ENCODE peak calls at places on chromosomes 2 and 18, in nine cellular contexts. O is colonic mucosa, I is right cardiac atrium, F is upper lobe of right lung, V is lower lobe of right lung, S is left lung, K is pancreas, P is endodermal cell, W is Caco-2. R is an unnamed sample. For H3K4me1 and H3K27me3, the result is how much of the 10 kb centered on the place peaks cover.

GRCh38 chr18:74826560-74826959 is 228.9 kb downstream of the ZNF407 start:
- DNase-seq in I (no peak), P (no peak), S (no peak), O (no peak), W (no peak), V (no peak), K (no peak), F (no peak), R (no peak)

GRCh38 chr2:191453756-191454155 is 208.6 kb downstream of the MYO1B start:
- DNase-seq in O (no peak), W (no peak), S (no peak), K (no peak), V (no peak), P (no peak), F (no peak), I (no peak), R (no peak)

GRCh38 chr2:25286025-25286400 is 55.7 kb downstream of the DNMT3A start:
- DNase-seq in F (no peak), O (peak), V (peak), I (no peak), K (no peak), W (no peak), P (peak), S (no peak), R (no peak)

GRCh38 chr2:9574314-9574713 is 18.7 kb upstream of the ADAM17 start:
- DNase-seq in K (no peak), W (no peak), V (no peak), P (no peak), I (no peak), S (no peak), O (no peak), F (no peak), R (no peak)

GRCh38 chr2:223486741-223487140 is 115.4 kb downstream of the SCG2 start:
- DNase-seq in F (no peak), P (no peak), O (no peak), I (no peak), V (no peak), K (no peak), W (no peak), S (no peak), R (no peak)

GRCh38 chr2:67032091-67032490 is 365.0 kb upstream of the ETAA1 start:
- DNase-seq in S (no peak), I (no peak), V (no peak), K (no peak), W (no peak), F (no peak), P (no peak), O (no peak), R (no peak)

GRCh38 chr2:35454966-35455638 is 900.5 kb upstream of the CRIM1 start:
- DNase-seq in S (no peak), W (peak), I (no peak), V (no peak), P (peak), O (no peak), K (no peak), F (no peak), R (no peak)

GRCh38 chr2:50546790-50547189 is 485.1 kb downstream of the NRXN1 start:
- DNase-seq in O (no peak), W (no peak), K (no peak), S (no peak), F (no peak), I (no peak), P (no peak), V (no peak), R (no peak)

GRCh38 chr2:205129531-205129930 is 552.8 kb upstream of the NRP2 start:
- DNase-seq in I (no peak), P (no peak), W (no peak), V (no peak), K (no peak), O (no peak), S (no peak), F (no peak), R (no peak)

GRCh38 chr2:191486584-191487320 is 191.2 kb upstream of the NABP1 start:
- DNase-seq in I (no peak), W (no peak), V (no peak), S (peak), K (no peak), O (peak), P (no peak), F (no peak), R (no peak)

GRCh38 chr2:232502901-232503791 is 15.5 kb upstream of the ECEL1 start:
- DNase-seq in K (no peak), S (no peak), O (no peak), I (peak), W (peak), F (no peak), P (peak), V (no peak), R (no peak)

DNA sequence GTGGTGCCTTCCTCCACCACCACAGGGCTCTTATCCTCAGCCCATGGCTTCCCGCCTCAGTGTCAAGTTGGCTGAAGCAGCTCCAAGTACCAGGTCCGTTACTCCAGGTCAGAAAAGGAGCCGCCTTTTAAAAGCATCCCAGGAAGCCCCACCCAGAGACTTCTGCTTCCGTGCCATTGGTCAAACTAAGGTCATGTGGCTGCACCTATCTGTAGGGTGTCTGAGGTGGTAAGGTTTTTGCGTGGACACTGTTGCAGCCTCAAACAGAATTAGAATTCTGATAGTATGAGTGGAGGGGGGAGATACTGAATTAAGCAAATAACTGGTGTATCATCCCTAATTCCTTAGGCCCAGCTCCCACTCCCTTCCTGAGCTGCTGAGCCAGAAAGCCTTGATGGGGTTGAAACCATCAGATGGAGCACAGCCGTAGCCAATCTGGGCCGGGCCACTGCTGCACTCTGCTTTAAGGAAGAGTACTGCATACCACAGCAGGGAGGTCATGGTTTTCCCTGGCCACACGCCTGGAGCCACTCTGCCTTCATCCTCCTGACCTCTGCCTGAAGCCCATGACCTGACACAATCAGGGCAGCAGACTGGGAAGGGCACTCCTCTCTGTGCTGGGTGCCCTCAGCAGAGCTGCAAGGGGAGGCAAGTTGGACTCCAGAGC is 8.4 kb downstream of the TMEM247 start:
- DNase-seq in P (no peak), W (no peak), O (peak), V (peak), F (peak), K (no peak), S (peak), I (peak), R (peak)
- H3K4me1 ChIP-seq in P (under half), W (under half), O (under half), V (under half), F (under half), K (under half), S (under half), I (under half), R (under half)

GRCh38 chr18:79780547-79780946 is 17.2 kb upstream of the KCNG2 start:
- DNase-seq in P (peak), K (peak), O (no peak), V (no peak), I (no peak), W (no peak), F (peak), S (peak), R (peak)

GRCh38 chr18:79782566-79783308 is 15.0 kb upstream of the KCNG2 start:
- DNase-seq in K (peak), V (peak), I (no peak), O (no peak), S (peak), W (no peak), F (peak), P (peak), R (peak)

GRCh38 chr18:79779700-79780190 is 18.0 kb upstream of the KCNG2 start:
- DNase-seq in P (peak), O (no peak), V (no peak), K (peak), S (peak), F (peak), I (no peak), W (no peak), R (peak)

GRCh38 chr18:79779021-79779699 is 18.6 kb upstream of the KCNG2 start:
- DNase-seq in K (peak), W (no peak), O (no peak), I (no peak), P (peak), F (peak), S (peak), V (no peak), R (peak)

DNA sequence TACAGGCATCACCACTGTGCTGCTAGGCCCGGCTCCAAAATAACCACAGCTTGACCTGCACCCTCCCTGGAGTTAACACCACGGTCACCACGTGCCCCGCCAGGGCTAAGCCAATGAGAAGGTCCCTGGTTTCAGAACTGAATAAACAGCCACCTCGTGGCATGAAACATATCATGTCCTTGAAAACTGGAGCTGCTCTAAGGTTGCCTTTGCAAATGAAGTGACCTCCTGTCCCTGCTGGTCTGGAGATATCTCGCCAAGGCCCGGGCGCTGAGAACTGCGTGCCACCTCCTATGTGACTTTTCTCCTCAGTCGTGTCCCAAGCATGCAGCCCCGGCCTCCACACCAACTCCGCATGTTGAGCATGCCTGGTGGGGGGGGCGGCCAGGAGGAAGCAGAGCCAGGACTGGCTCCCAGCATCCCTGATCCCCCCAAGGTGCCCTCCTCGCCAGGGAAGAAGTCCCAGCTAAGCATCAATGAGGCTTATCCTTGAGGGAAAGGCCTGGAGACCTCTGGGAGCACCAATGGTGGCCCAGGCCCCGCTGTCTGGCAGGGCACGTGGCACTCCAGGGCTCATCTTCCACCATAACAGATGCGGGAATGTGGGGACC is 16.3 kb upstream of the KCNG2 start:
- DNase-seq in F (peak), O (no peak), S (peak), V (no peak), K (peak), W (no peak), P (peak), I (no peak), R (peak)
- H3K27me3 ChIP-seq in F (under half), O (under half), S (under half), V (under half), K (under half), W (under half), P (under half), I (under half), R (under half)

GRCh38 chr2:168490015-168490874 is 34.2 kb downstream of the CERS6 start:
- DNase-seq in I (no peak), F (no peak), W (no peak), S (no peak), V (no peak), O (no peak), P (peak), K (no peak), R (no peak)
- H3K4me1 ChIP-seq in I (under half), F (under half), W (half or more), S (under half), V (under half), O (under half), P (under half), K (under half), R (under half)

DNA sequence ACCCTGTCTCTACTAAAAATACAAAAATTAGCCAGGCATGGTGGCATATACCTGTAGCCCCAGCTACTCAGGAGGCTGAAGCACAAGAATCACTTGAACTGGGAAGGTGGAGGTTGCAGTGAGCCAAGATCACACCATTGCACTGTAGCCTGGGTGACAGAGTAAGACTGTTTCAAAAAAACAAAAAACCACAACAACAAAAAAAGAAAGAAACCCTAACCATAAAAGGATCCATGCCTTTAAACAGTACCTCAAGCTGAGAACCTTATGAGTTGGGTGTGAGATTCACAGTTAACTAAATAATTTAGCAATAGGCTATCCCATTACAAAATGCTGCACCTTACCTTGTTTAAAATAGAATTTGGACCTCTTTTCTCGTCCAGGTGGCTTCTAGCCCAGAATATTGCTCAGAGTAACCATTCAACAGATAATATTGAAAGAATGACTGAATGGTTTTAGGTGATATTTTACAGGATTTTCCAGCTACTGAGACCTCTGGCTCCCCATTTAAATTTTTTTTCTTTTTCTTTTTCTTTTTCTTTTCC is 6.4 kb downstream of the DPYSL5 start:
- DNase-seq in I (no peak), K (no peak), S (no peak), F (no peak), O (no peak), P (no peak), W (no peak), V (no peak), R (no peak)
- H3K27me3 ChIP-seq in I (under half), K (under half), S (under half), F (under half), O (under half), P (under half), W (under half), V (half or more), R (under half)

DNA sequence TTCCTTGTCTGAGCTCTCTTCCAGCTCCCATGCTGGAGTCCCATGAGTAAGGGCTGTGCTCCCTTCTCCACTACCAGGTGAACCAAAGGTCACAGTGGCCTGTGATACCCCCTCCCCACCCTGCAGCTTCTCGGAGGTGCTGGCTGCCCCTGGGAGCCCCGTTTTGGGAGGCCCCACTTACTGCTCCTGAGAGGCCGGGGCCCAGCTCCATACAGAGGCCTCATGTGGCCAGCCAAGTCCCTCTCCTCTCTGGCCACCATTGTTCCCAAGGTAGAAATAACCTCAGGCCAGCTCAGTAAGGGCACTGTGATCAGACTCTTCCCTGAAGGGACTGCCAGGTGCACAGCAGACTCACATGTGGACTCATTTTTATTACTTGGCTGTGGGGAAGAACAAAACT is 6.0 kb downstream of the RAB11FIP5 start:
- DNase-seq in W (no peak), O (no peak), I (no peak), V (no peak), S (no peak), P (no peak), F (no peak), K (peak), R (no peak)
- H3K4me1 ChIP-seq in W (under half), O (under half), I (under half), V (half or more), S (under half), P (under half), F (under half), K (under half), R (under half)

GRCh38 chr2:173821451-173821850 is 143.7 kb downstream of the SP3 start:
- DNase-seq in V (no peak), F (no peak), O (no peak), K (no peak), P (no peak), I (no peak), S (no peak), W (no peak), R (no peak)
- H3K27me3 ChIP-seq in V (under half), F (under half), O (under half), K (under half), P (under half), I (under half), S (under half), W (under half), R (under half)

DNA sequence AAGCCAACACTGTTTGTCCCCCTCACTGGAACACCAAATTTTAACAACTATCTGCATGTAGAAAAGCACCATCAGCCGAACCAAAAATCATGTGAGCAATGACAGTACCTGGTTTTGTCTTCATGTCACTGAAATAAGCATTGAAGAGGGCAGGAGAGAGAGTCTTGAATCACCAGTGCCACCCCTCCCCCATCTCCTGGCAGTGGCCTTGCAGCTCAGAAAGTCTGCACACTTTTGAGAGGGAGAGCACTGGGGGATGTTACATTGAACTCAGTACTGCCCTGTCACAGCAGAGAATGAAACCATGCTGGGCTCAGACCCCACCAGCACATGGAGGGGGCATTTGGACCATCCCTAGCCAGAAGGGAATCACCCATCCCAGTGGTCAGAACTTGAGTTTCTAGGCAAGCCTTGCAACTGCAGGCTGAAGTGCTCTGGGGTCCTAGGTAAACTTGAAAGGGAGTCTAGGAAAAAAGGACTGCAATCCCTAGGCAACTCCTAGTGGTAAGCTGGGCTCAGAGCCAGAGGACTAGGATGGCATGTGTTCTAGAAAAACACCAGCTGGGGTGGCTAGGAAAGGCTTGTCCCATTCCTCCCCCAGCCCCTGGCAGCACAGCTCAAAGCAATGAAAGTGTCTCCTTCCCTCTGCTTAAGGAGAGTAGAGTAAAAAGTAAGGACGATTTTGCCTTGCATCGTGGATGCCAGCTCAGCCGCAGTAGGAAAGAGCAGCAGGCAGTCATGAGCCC is 259.9 kb upstream of the MYT1L start:
- DNase-seq in S (no peak), W (no peak), O (no peak), I (no peak), K (no peak), V (no peak), P (no peak), F (no peak), R (no peak)
- H3K4me1 ChIP-seq in S (under half), W (under half), O (under half), I (under half), K (under half), V (under half), P (under half), F (under half), R (under half)

GRCh38 chr18:57210711-57211411 is 64.0 kb downstream of the BOD1L2 start:
- DNase-seq in S (no peak), W (peak), I (no peak), F (no peak), K (no peak), V (no peak), O (peak), P (no peak), R (no peak)
- H3K27me3 ChIP-seq in S (under half), W (under half), I (under half), F (under half), K (under half), V (under half), O (under half), P (under half), R (under half)

GRCh38 chr18:7870855-7871254 is 303.7 kb downstream of the PTPRM start:
- DNase-seq in F (no peak), W (no peak), P (no peak), V (no peak), I (no peak), O (no peak), K (no peak), S (no peak), R (no peak)
- H3K4me1 ChIP-seq in F (under half), W (under half), P (under half), V (under half), I (under half), O (under half), K (under half), S (under half), R (under half)